ENCODE peak calls at places on chromosome X, in five cellular contexts. M, U, Y, Z and C are unnamed samples.

GRCh38 chrX:28717864-28718263 is 130.6 kb downstream of the IL1RAPL1 start:
- DNase-seq in M (no peak), Y (no peak), U (no peak), Z (no peak), C (no peak)

GRCh38 chrX:87583679-87584078 is 66.1 kb downstream of the KLHL4 start:
- DNase-seq in Y (no peak), M (no peak), U (no peak), Z (peak), C (no peak)

GRCh38 chrX:71291381-71291780 is 7.9 kb downstream of the NONO start:
- DNase-seq in M (no peak), Y (no peak), U (no peak), Z (no peak), C (no peak)

GRCh38 chrX:1306909-1307625 is 29.5 kb upstream of the IL3RA start:
- DNase-seq in U (no peak), Y (no peak), Z (no peak), M (no peak), C (no peak)

GRCh38 chrX:19034025-19034424 is 50.1 kb upstream of the PHKA2 start:
- DNase-seq in M (no peak), Z (peak), U (no peak), Y (no peak), C (no peak)

GRCh38 chrX:6890862-6891261 is 256.6 kb upstream of the STS start:
- DNase-seq in M (no peak), U (no peak), Z (no peak), Y (no peak), C (no peak)

GRCh38 chrX:66579219-66579618 is 59.7 kb downstream of the EDA2R start:
- DNase-seq in U (no peak), M (no peak), Z (no peak), Y (no peak), C (no peak)

GRCh38 chrX:40867352-40867751 is 132.0 kb upstream of the MED14 start:
- DNase-seq in M (peak), Y (no peak), Z (peak), U (no peak), C (no peak)

GRCh38 chrX:25016361-25016671 is 551 bp upstream of the ARX start:
- DNase-seq in M (no peak), U (no peak), Y (no peak), Z (no peak), C (no peak)

GRCh38 chrX:78643106-78643505 is 16.0 kb downstream of the RTL3 start:
- DNase-seq in Y (no peak), M (no peak), Z (no peak), U (no peak), C (no peak)

GRCh38 chrX:40734956-40735317 is 405 bp downstream of the MED14 start:
- DNase-seq in Y (peak), M (no peak), U (no peak), Z (no peak), C (peak)

GRCh38 chrX:39152106-39152649 is 350.9 kb downstream of the MID1IP1 start:
- DNase-seq in U (no peak), Y (no peak), Z (peak), M (no peak), C (no peak)

GRCh38 chrX:104988038-104988437 is 232.5 kb downstream of the TEX13A start:
- DNase-seq in Y (no peak), M (no peak), U (no peak), Z (no peak), C (no peak)

GRCh38 chrX:67610282-67610681 is 66.5 kb downstream of the AR start:
- DNase-seq in Z (no peak), Y (no peak), M (no peak), U (no peak), C (no peak)

GRCh38 chrX:9211269-9211668 is 177.3 kb upstream of the FAM9B start:
- DNase-seq in Y (no peak), Z (no peak), M (no peak), U (no peak), C (no peak)

GRCh38 chrX:110402091-110402854 is 43.6 kb downstream of the RTL9 start:
- DNase-seq in M (peak), Z (peak), Y (no peak), U (no peak), C (no peak)

GRCh38 chrX:123731987-123732678 is 719 bp downstream of the THOC2 start:
- DNase-seq in Y (no peak), U (no peak), M (no peak), Z (peak), C (no peak)

GRCh38 chrX:120419465-120419864 is 49.6 kb downstream of the LAMP2 start:
- DNase-seq in U (no peak), Y (peak), Z (no peak), M (no peak), C (no peak)

GRCh38 chrX:139762400-139763183 is 54.6 kb upstream of the MCF2 start:
- DNase-seq in Z (no peak), M (no peak), U (no peak), Y (no peak), C (no peak)

GRCh38 chrX:63784902-63785692 is at the start of gene ARHGEF9:
- DNase-seq in Z (no peak), U (no peak), M (no peak), Y (no peak), C (peak)

GRCh38 chrX:17005712-17006372 is 59.4 kb downstream of the REPS2 start:
- DNase-seq in M (no peak), U (no peak), Z (no peak), Y (no peak), C (no peak)

GRCh38 chrX:154734101-154734781 is 16.6 kb downstream of the GAB3 start:
- DNase-seq in Z (peak), U (no peak), Y (no peak), M (no peak), C (peak)

GRCh38 chrX:154735695-154736393 is 15.0 kb downstream of the GAB3 start:
- DNase-seq in M (no peak), Z (peak), U (no peak), Y (no peak), C (no peak)

GRCh38 chrX:120015145-120016067 is 62.1 kb downstream of the RHOXF2B start:
- DNase-seq in M (no peak), Z (no peak), U (no peak), Y (no peak), C (no peak)

GRCh38 chrX:107716816-107717700 is 58.5 kb downstream of the TSC22D3 start:
- DNase-seq in U (peak), Z (peak), M (peak), Y (peak), C (peak)

GRCh38 chrX:68659385-68659784 is 11.9 kb downstream of the STARD8 start:
- DNase-seq in M (no peak), Z (peak), Y (no peak), U (no peak), C (no peak)

GRCh38 chrX:68654693-68655092 is 7.2 kb downstream of the STARD8 start:
- DNase-seq in Y (no peak), M (no peak), U (no peak), Z (no peak), C (no peak)

GRCh38 chrX:68660746-68661145 is 13.3 kb downstream of the STARD8 start:
- DNase-seq in Y (no peak), Z (no peak), U (no peak), M (no peak), C (no peak)

DNA sequence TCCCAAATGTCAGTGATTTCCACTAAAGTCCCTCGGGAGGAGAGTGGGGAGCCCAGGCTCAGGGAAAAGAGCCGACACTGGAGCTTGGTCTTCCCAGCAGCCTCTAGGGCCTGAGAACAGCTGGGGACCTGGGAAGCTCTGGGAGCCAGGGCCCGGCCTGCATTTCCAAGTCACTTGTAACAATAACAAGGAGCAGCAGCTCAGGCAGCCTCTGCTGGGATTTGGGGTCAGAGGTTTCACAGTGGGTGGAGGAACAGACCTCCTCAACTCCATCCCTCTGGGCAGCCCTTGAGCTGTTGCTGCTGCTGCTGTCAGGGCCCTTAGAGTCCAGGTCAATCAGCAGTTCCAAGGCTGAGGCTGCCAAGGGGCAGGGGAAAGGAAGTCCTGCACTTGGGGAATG is 11.1 kb downstream of the STARD8 start:
- DNase-seq in Y (no peak), U (no peak), M (no peak), Z (no peak), C (no peak)
- H3K27ac ChIP-seq in Y (no peak), U (no peak), M (no peak), Z (no peak), C (no peak)

DNA sequence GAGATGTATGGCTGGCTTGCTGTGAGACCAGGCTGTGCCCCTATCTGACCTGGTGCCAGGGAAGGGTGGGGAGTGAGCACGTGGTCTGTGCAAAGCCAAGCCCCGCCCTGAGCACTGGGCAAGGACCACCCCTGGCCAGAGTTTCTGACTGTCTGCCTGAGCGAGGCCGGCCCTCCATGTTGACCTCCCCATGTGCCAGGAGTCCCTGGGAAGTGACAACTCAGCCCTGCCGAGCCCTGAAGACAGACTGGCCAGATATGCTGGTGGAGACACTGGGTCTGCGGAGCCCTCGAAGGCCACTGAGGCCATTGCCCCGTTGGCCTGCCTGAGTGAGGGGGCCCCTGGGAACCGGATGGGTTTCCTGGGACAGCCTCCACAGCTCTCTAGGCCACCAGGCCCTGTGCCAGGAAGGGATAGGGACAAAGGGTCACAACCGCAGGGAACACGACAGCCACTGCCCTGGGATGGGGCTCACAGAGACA is 7.1 kb upstream of the BGN start:
- DNase-seq in U (peak), Y (no peak), M (no peak), Z (no peak), C (no peak)
- H3K27ac ChIP-seq in U (peak), Y (no peak), M (no peak), Z (no peak), C (no peak)

GRCh38 chrX:136822337-136823095 is 41.8 kb upstream of the ARHGEF6 start:
- DNase-seq in U (no peak), M (no peak), Y (no peak), Z (peak), C (no peak)
- H3K27ac ChIP-seq in U (no peak), M (no peak), Y (no peak), Z (peak), C (no peak)

GRCh38 chrX:129091097-129091496 is 432.2 kb downstream of the SMARCA1 start:
- DNase-seq in M (no peak), Y (no peak), Z (no peak), U (no peak), C (no peak)
- H3K27ac ChIP-seq in M (no peak), Y (no peak), Z (no peak), U (no peak), C (no peak)

GRCh38 chrX:53265771-53266170 is 15.6 kb downstream of the IQSEC2 start:
- DNase-seq in M (peak), Y (no peak), U (no peak), Z (peak), C (no peak)

GRCh38 chrX:53268173-53268572 is 13.2 kb downstream of the IQSEC2 start:
- DNase-seq in Y (no peak), Z (no peak), U (no peak), M (no peak), C (no peak)

GRCh38 chrX:53269536-53270107 is 11.8 kb downstream of the IQSEC2 start:
- DNase-seq in Y (no peak), Z (no peak), U (no peak), M (no peak), C (no peak)

GRCh38 chrX:53266175-53266574 is 15.2 kb downstream of the IQSEC2 start:
- DNase-seq in Y (no peak), Z (peak), U (no peak), M (peak), C (no peak)

DNA sequence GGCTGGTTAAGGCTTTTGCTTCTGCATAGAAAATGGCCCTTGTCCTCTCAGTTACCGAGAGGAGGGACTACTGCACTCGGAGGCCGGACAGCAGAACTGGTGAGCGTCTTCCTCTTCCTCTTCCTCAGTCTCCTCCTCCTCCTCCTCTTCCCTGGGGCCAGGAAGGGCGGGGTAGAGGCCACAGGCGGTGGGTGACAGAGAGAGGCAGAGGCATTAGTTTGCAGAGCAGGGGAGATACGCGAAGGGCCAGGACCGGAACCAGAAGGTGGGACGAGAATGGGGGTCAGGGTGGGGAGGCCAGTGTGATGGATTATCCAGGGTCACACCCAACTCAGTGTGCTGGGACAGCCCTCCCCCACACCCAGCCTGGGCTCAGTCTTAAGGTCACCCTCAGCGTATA is 14.5 kb downstream of the IQSEC2 start:
- DNase-seq in M (no peak), Z (no peak), Y (no peak), U (no peak), C (peak)
- H3K27ac ChIP-seq in M (peak), Z (peak), Y (no peak), U (no peak), C (no peak)

GRCh38 chrX:153488231-153488914 is 6.4 kb upstream of the BGN start:
- DNase-seq in Y (no peak), M (no peak), U (peak), Z (no peak), C (no peak)
- H3K27ac ChIP-seq in Y (no peak), M (no peak), U (peak), Z (no peak), C (no peak)

GRCh38 chrX:20409991-20410390 is 143.3 kb upstream of the RPS6KA3 start:
- DNase-seq in M (no peak), Y (no peak), U (no peak), Z (no peak), C (no peak)
- H3K27ac ChIP-seq in M (no peak), Y (no peak), U (no peak), Z (no peak), C (no peak)

GRCh38 chrX:125210146-125210545 is 109.5 kb upstream of the TEX13C start:
- DNase-seq in Y (no peak), M (no peak), Z (no peak), U (no peak), C (no peak)
- H3K27ac ChIP-seq in Y (no peak), M (no peak), Z (no peak), U (no peak), C (no peak)